ENCODE peak calls at places on chromosomes 11 and 22, in ten cellular contexts. R is colonic mucosa; N is cardiac muscle cell; K is neuronal stem cell; H is AG10803; D is upper lobe of right lung; Q is stomach; C is naive thymus-derived CD4-positive, alpha-beta T cell; U is K562; Z is thoracic aorta. T is an unnamed sample.

GRCh38 chr11:115920841-115921480 is 416.7 kb upstream of the CADM1 start:
- DNase-seq in U (no peak), Q (no peak), N (no peak), D (no peak), K (no peak), R (no peak), H (no peak), Z (no peak), C (no peak), T (no peak)

GRCh38 chr11:60159284-60159683 is 23.6 kb downstream of the MS4A6A start:
- DNase-seq in N (no peak), Q (no peak), C (no peak), H (no peak), K (no peak), D (no peak), R (no peak), Z (no peak), U (no peak), T (no peak)

GRCh38 chr11:72041364-72042058 is 38.8 kb downstream of the NUMA1 start:
- DNase-seq in N (peak), H (peak), K (peak), R (peak), Z (peak), D (peak), C (peak), Q (peak), U (no peak), T (peak)

GRCh38 chr11:88886796-88887195 is 179.0 kb downstream of the GRM5 start:
- DNase-seq in Z (no peak), U (peak), H (peak), R (peak), N (peak), K (peak), D (no peak), Q (no peak), C (no peak), T (peak)

GRCh38 chr22:30420401-30421178 is 5.0 kb upstream of the MTFP1 start:
- DNase-seq in K (no peak), R (no peak), U (no peak), H (peak), D (no peak), Z (no peak), Q (no peak), C (no peak), N (no peak), T (no peak)

GRCh38 chr22:43004362-43005035 is 10.4 kb downstream of the PACSIN2 start:
- DNase-seq in U (no peak), C (no peak), H (peak), D (no peak), Q (no peak), K (no peak), N (no peak), Z (no peak), R (peak), T (no peak)

GRCh38 chr11:20762112-20762511 is 92.7 kb downstream of the NELL1 start:
- DNase-seq in N (no peak), U (no peak), D (no peak), H (no peak), Q (no peak), K (no peak), C (no peak), R (no peak), Z (no peak), T (no peak)

GRCh38 chr22:48082284-48082683 is 1319.8 kb downstream of the TBC1D22A start:
- DNase-seq in D (no peak), H (no peak), U (no peak), K (no peak), C (no peak), Q (no peak), N (no peak), Z (no peak), R (no peak), T (no peak)

GRCh38 chr11:107439586-107440201 is 17.9 kb downstream of the CWF19L2 start:
- DNase-seq in R (no peak), D (no peak), Z (no peak), H (no peak), C (no peak), N (no peak), K (no peak), Q (no peak), U (no peak), T (no peak)

GRCh38 chr22:44260216-44261035 is 52.3 kb downstream of the SHISAL1 start:
- DNase-seq in Z (no peak), D (peak), Q (no peak), N (no peak), U (no peak), H (no peak), K (no peak), R (no peak), C (no peak), T (peak)

GRCh38 chr22:47920380-47920959 is 1158.0 kb downstream of the TBC1D22A start:
- DNase-seq in R (no peak), H (no peak), U (no peak), Q (no peak), D (no peak), Z (no peak), K (no peak), C (no peak), N (no peak), T (no peak)

GRCh38 chr22:47121791-47122190 is 359.3 kb downstream of the TBC1D22A start:
- DNase-seq in Z (no peak), U (no peak), H (no peak), K (no peak), N (no peak), D (peak), Q (no peak), R (no peak), C (no peak), T (no peak)

GRCh38 chr11:44416776-44417175 is 106.8 kb upstream of the ALX4 start:
- DNase-seq in Z (no peak), R (no peak), C (no peak), N (no peak), K (no peak), Q (no peak), U (no peak), D (no peak), H (no peak), T (no peak)

GRCh38 chr11:35676611-35676965 is 14.0 kb downstream of the TRIM44 start:
- DNase-seq in R (no peak), U (no peak), Z (no peak), Q (no peak), H (no peak), K (no peak), C (no peak), D (no peak), N (no peak), T (no peak)

GRCh38 chr22:27975381-27976013 is 56.4 kb upstream of the PITPNB start:
- DNase-seq in N (no peak), K (no peak), C (no peak), R (no peak), D (no peak), Q (no peak), H (no peak), U (no peak), Z (no peak), T (no peak)

GRCh38 chr11:65422104-65422632 is 430 bp upstream of the NEAT1 start:
- DNase-seq in Q (peak), K (peak), N (peak), U (peak), R (peak), C (peak), H (peak), D (peak), Z (peak), T (peak)

GRCh38 chr11:27194976-27195375 is 154.4 kb downstream of the BBOX1 start:
- DNase-seq in R (no peak), K (no peak), N (no peak), H (peak), Z (no peak), D (no peak), C (no peak), Q (no peak), U (no peak), T (no peak)

GRCh38 chr11:34168642-34169051 is 63.2 kb downstream of the NAT10 start:
- DNase-seq in Z (no peak), U (no peak), H (peak), D (no peak), N (no peak), R (no peak), C (no peak), K (no peak), Q (no peak), T (no peak)

GRCh38 chr11:71498091-71498490 is 29.0 kb upstream of the KRTAP5-7 start:
- DNase-seq in K (no peak), Z (no peak), Q (peak), N (no peak), H (no peak), D (no peak), C (no peak), U (no peak), R (no peak), T (no peak)

GRCh38 chr22:17444204-17444504 is 74.9 kb downstream of the CECR2 start:
- DNase-seq in Q (no peak), R (no peak), U (no peak), D (no peak), N (no peak), K (no peak), C (no peak), H (no peak), Z (no peak), T (no peak)

GRCh38 chr22:43707650-43708049 is 104.5 kb downstream of the EFCAB6 start:
- DNase-seq in N (no peak), D (no peak), C (no peak), R (no peak), Z (no peak), Q (no peak), H (no peak), K (no peak), U (no peak), T (no peak)

GRCh38 chr11:72702096-72702495 is 27.9 kb upstream of the PDE2A start:
- DNase-seq in D (no peak), K (no peak), N (no peak), Z (no peak), C (no peak), R (no peak), Q (no peak), H (no peak), U (no peak), T (no peak)

GRCh38 chr11:79102821-79103220 is 338.0 kb downstream of the TENM4 start:
- DNase-seq in N (no peak), Z (no peak), D (no peak), H (peak), C (no peak), Q (no peak), U (no peak), K (no peak), R (no peak), T (no peak)

GRCh38 chr11:101428918-101429317 is 154.9 kb downstream of the TRPC6 start:
- DNase-seq in D (no peak), U (no peak), Z (no peak), Q (no peak), K (no peak), R (no peak), C (no peak), H (peak), N (peak), T (peak)

GRCh38 chr22:48673806-48674500 is 1153.7 kb downstream of the BRD1 start:
- DNase-seq in C (no peak), H (no peak), U (no peak), D (no peak), R (no peak), Q (no peak), N (no peak), Z (no peak), K (no peak), T (no peak)

GRCh38 chr11:122998727-122999370 is 17.2 kb upstream of the BSX start:
- DNase-seq in C (no peak), Q (no peak), Z (no peak), D (no peak), N (no peak), H (no peak), U (no peak), R (no peak), K (no peak), T (no peak)

GRCh38 chr11:104090767-104091166 is 54.3 kb downstream of the DDI1 start:
- DNase-seq in D (no peak), R (no peak), U (no peak), C (no peak), H (peak), Z (no peak), N (no peak), K (no peak), Q (no peak), T (no peak)

GRCh38 chr22:41368543-41368817 is 13.3 kb upstream of the TEF start:
- DNase-seq in C (no peak), Z (no peak), N (no peak), D (no peak), H (no peak), Q (no peak), R (no peak), U (no peak), K (no peak), T (no peak)

GRCh38 chr22:41369089-41369745 is 12.5 kb upstream of the TEF start:
- DNase-seq in Q (no peak), K (no peak), C (no peak), D (no peak), N (no peak), H (no peak), Z (no peak), U (no peak), R (no peak), T (no peak)

GRCh38 chr22:41367039-41367679 is 14.6 kb upstream of the TEF start:
- DNase-seq in R (peak), N (peak), K (no peak), H (peak), Z (peak), Q (peak), U (peak), C (peak), D (peak), T (peak)

GRCh38 chr22:41366323-41367014 is 15.3 kb upstream of the TEF start:
- DNase-seq in U (no peak), R (no peak), Z (no peak), Q (no peak), H (no peak), D (no peak), C (no peak), N (no peak), K (no peak), T (no peak)

GRCh38 chr22:41367680-41368542 is 13.8 kb upstream of the TEF start:
- DNase-seq in H (peak), K (no peak), N (no peak), U (no peak), R (peak), Z (no peak), D (peak), Q (peak), C (no peak), T (no peak)
- H3K4me3 ChIP-seq in H (peak), K (no peak), N (no peak), U (peak), R (peak), Z (peak), D (peak), Q (peak), C (no peak), T (no peak)

DNA sequence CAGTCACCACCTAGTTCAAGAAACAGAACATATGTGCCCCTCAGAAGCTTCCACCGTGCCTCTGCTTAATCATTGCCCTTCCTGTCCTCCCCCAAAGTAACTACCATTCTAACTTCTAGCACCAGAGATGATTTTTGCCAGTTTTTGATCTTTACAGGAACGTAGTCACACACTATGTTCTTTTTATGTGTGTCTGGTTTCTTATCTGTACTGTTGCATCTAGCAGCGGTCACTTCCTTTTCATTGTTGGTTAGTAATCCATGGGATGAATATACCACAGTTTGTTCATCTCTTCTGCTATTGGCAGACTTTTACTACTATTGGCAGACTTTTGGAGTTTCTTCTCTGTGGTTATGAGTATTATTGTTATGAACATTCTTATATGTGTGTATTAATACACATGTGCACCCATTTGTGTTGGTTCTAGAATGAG is 34.6 kb downstream of the SPECC1L start:
- DNase-seq in R (no peak), N (no peak), C (no peak), D (no peak), U (no peak), H (peak), Z (no peak), Q (no peak), K (no peak), T (no peak)
- H3K4me3 ChIP-seq in R (no peak), N (no peak), C (no peak), D (no peak), U (no peak), H (no peak), Z (no peak), Q (no peak), K (no peak), T (no peak)

GRCh38 chr11:278001-278951 is at the start of gene NLRP6:
- DNase-seq in R (no peak), U (no peak), H (no peak), N (no peak), Q (no peak), D (peak), Z (no peak), C (no peak), K (no peak), T (no peak)
- H3K4me3 ChIP-seq in R (peak), U (no peak), H (no peak), N (no peak), Q (peak), D (peak), Z (peak), C (peak), K (no peak), T (no peak)

GRCh38 chr11:74871037-74871436 is 77.9 kb downstream of the XRRA1 start:
- DNase-seq in R (no peak), D (no peak), H (no peak), Z (no peak), Q (no peak), K (no peak), U (no peak), N (no peak), C (no peak), T (no peak)

GRCh38 chr11:74866557-74866956 is 82.3 kb downstream of the XRRA1 start:
- DNase-seq in Q (no peak), K (no peak), H (no peak), N (no peak), Z (no peak), R (no peak), D (no peak), U (no peak), C (no peak), T (no peak)

DNA sequence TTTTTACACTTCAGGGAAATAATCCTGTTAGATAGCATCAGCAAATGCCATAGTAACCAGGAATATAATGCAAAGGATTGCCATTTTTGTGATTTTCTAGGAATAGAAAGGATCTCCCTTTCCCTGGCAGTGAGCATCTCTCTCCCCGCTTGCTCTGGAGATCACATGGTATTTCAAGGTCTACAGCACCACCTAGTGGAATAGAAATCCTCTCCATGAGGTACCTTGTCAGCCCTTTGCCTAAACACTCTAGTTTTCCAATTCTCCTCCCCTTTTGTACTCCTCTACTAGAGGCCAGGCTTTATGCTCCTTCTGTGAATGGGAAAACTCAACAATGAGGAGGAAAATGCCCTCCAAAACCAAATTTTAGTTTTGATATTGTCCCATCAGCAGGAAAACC is 78.4 kb downstream of the XRRA1 start:
- DNase-seq in N (no peak), Q (no peak), K (no peak), C (no peak), H (peak), Z (no peak), D (no peak), R (no peak), U (peak), T (no peak)
- H3K4me3 ChIP-seq in N (no peak), Q (no peak), K (no peak), C (no peak), H (no peak), Z (no peak), D (no peak), R (no peak), U (no peak), T (no peak)

GRCh38 chr11:7251836-7252682 is at the start of gene SYT9:
- DNase-seq in R (peak), C (no peak), U (peak), D (peak), K (peak), H (peak), Q (peak), Z (no peak), N (peak), T (peak)

GRCh38 chr11:7250166-7250565 is 1.5 kb upstream of the SYT9 start:
- DNase-seq in Q (no peak), K (no peak), R (no peak), Z (no peak), H (no peak), U (no peak), N (no peak), D (no peak), C (no peak), T (no peak)

GRCh38 chr11:7251487-7251835 is 243 bp upstream of the SYT9 start:
- DNase-seq in D (no peak), K (peak), C (no peak), U (no peak), H (no peak), R (no peak), Q (no peak), N (no peak), Z (no peak), T (no peak)

GRCh38 chr11:7254731-7255291 is 3.1 kb downstream of the SYT9 start:
- DNase-seq in H (no peak), U (no peak), Q (no peak), C (no peak), D (no peak), R (no peak), K (no peak), Z (no peak), N (no peak), T (no peak)

GRCh38 chr11:7252683-7253213 is 1.0 kb downstream of the SYT9 start:
- DNase-seq in Z (no peak), D (peak), N (peak), Q (no peak), H (no peak), U (no peak), K (peak), C (no peak), R (no peak), T (no peak)
- H3K4me3 ChIP-seq in Z (peak), D (peak), N (peak), Q (peak), H (no peak), U (no peak), K (peak), C (no peak), R (peak), T (no peak)

GRCh38 chr11:124745270-124745834 is 5.6 kb downstream of the NRGN start:
- DNase-seq in H (no peak), C (no peak), U (no peak), Z (no peak), N (no peak), D (no peak), Q (no peak), K (no peak), R (no peak), T (no peak)
- H3K4me3 ChIP-seq in H (no peak), C (peak), U (no peak), Z (no peak), N (peak), D (no peak), Q (peak), K (no peak), R (no peak), T (no peak)

GRCh38 chr11:126416542-126417090 is 61.1 kb downstream of the ST3GAL4 start:
- DNase-seq in N (peak), C (peak), D (peak), Q (peak), U (no peak), K (peak), Z (peak), H (peak), R (peak), T (peak)
- H3K4me3 ChIP-seq in N (no peak), C (peak), D (peak), Q (peak), U (no peak), K (no peak), Z (peak), H (peak), R (peak), T (no peak)